ENCODE peak calls at places on chromosomes 13 and 19, in six cellular contexts. One of them, this sample, is unnamed.
A peak's percentile ranks its signal among the peaks of the same experiment; 100 is the strongest.

GRCh38 chr19:3176715-3177501 is 1.7 kb upstream of the S1PR4 start:
- DNase-seq in HS-5: no peak
- DNase-seq in midbrain: no peak
- DNase-seq in neural crest cell: no peak
- DNase-seq in mammary epithelial cell: peak; percentile 94
- DNase-seq in GF-D8: no peak
- DNase-seq in this sample: peak; percentile 69

GRCh38 chr13:23141964-23142363 is 38.8 kb upstream of the SGCG start:
- DNase-seq in HS-5: no peak
- DNase-seq in midbrain: no peak
- DNase-seq in neural crest cell: no peak
- DNase-seq in mammary epithelial cell: no peak
- DNase-seq in GF-D8: no peak
- DNase-seq in this sample: no peak

GRCh38 chr13:53417601-53418000 is 389.0 kb downstream of the OLFM4 start:
- DNase-seq in HS-5: no peak
- DNase-seq in midbrain: no peak
- DNase-seq in neural crest cell: no peak
- DNase-seq in mammary epithelial cell: no peak
- DNase-seq in GF-D8: no peak
- DNase-seq in this sample: no peak

GRCh38 chr19:14368011-14368513 is 13.2 kb upstream of the ADGRE5 start:
- DNase-seq in HS-5: no peak
- DNase-seq in midbrain: no peak
- DNase-seq in neural crest cell: no peak
- DNase-seq in mammary epithelial cell: no peak
- DNase-seq in GF-D8: peak; percentile 44
- DNase-seq in this sample: no peak

GRCh38 chr13:94345374-94346195 is 133.9 kb downstream of the DCT start:
- DNase-seq in HS-5: no peak
- DNase-seq in midbrain: no peak
- DNase-seq in neural crest cell: no peak
- DNase-seq in mammary epithelial cell: peak; percentile 77
- DNase-seq in GF-D8: no peak
- DNase-seq in this sample: no peak

GRCh38 chr13:45119469-45119989 is 781 bp upstream of the GTF2F2 start:
- DNase-seq in HS-5: no peak
- DNase-seq in midbrain: peak; percentile 59
- DNase-seq in neural crest cell: no peak
- DNase-seq in mammary epithelial cell: peak; percentile 39
- DNase-seq in GF-D8: peak; percentile 38
- DNase-seq in this sample: peak; percentile 60

GRCh38 chr13:91308299-91308698 is 39.2 kb upstream of the MIR17HG start:
- DNase-seq in HS-5: no peak
- DNase-seq in midbrain: no peak
- DNase-seq in neural crest cell: no peak
- DNase-seq in mammary epithelial cell: no peak
- DNase-seq in GF-D8: no peak
- DNase-seq in this sample: no peak

GRCh38 chr19:33227870-33228599 is 2.4 kb upstream of the SLC7A10 start:
- DNase-seq in HS-5: no peak
- DNase-seq in midbrain: no peak
- DNase-seq in neural crest cell: no peak
- DNase-seq in mammary epithelial cell: no peak
- DNase-seq in GF-D8: no peak
- DNase-seq in this sample: no peak

GRCh38 chr19:32870154-32870573 is 597 bp upstream of the SLC7A9 start:
- DNase-seq in HS-5: no peak
- DNase-seq in midbrain: no peak
- DNase-seq in neural crest cell: no peak
- DNase-seq in mammary epithelial cell: no peak
- DNase-seq in GF-D8: no peak
- DNase-seq in this sample: no peak

GRCh38 chr13:113586661-113587479 is 2.3 kb downstream of the TFDP1 start:
- DNase-seq in HS-5: no peak
- DNase-seq in midbrain: no peak
- DNase-seq in neural crest cell: no peak
- DNase-seq in mammary epithelial cell: no peak
- DNase-seq in GF-D8: peak; percentile 46
- DNase-seq in this sample: no peak

GRCh38 chr19:50510121-50510670 is 795 bp downstream of the JOSD2 start:
- DNase-seq in HS-5: no peak
- DNase-seq in midbrain: no peak
- DNase-seq in neural crest cell: peak; percentile 50
- DNase-seq in mammary epithelial cell: no peak
- DNase-seq in GF-D8: no peak
- DNase-seq in this sample: no peak

GRCh38 chr13:58190578-58190977 is 559.0 kb downstream of the PCDH17 start:
- DNase-seq in HS-5: no peak
- DNase-seq in midbrain: no peak
- DNase-seq in neural crest cell: no peak
- DNase-seq in mammary epithelial cell: no peak
- DNase-seq in GF-D8: no peak
- DNase-seq in this sample: no peak

This sample was measured in effector CD4-positive, alpha-beta T cell.